ENCODE peak calls at places on chromosomes 2 and 18, in five cellular contexts. One of them, this sample, is unnamed.

GRCh38 chr18:420661-421060 is 79.8 kb downstream of the COLEC12 start:
- DNase-seq in cardiac fibroblast: no peak
- DNase-seq in tibial nerve: no peak
- DNase-seq in ovary: no peak
- DNase-seq in CD8-positive, alpha-beta T cell: no peak
- DNase-seq in this sample: no peak

GRCh38 chr2:170241731-170242130 is 63.8 kb downstream of the MYO3B start:
- DNase-seq in cardiac fibroblast: no peak
- DNase-seq in tibial nerve: no peak
- DNase-seq in ovary: no peak
- DNase-seq in CD8-positive, alpha-beta T cell: no peak
- DNase-seq in this sample: no peak

GRCh38 chr2:137769406-137769805 is 194.9 kb upstream of the HNMT start:
- DNase-seq in cardiac fibroblast: no peak
- DNase-seq in tibial nerve: no peak
- DNase-seq in ovary: no peak
- DNase-seq in CD8-positive, alpha-beta T cell: no peak
- DNase-seq in this sample: no peak

GRCh38 chr2:24403168-24403850 is 43.0 kb upstream of the ITSN2 start:
- DNase-seq in cardiac fibroblast: no peak
- DNase-seq in tibial nerve: no peak
- DNase-seq in ovary: no peak
- DNase-seq in CD8-positive, alpha-beta T cell: no peak
- DNase-seq in this sample: no peak

GRCh38 chr2:215504547-215504946 is 68.7 kb upstream of the FN1 start:
- DNase-seq in cardiac fibroblast: peak; percentile 65
- DNase-seq in tibial nerve: no peak
- DNase-seq in ovary: no peak
- DNase-seq in CD8-positive, alpha-beta T cell: no peak
- DNase-seq in this sample: no peak

GRCh38 chr2:165016772-165017411 is 61.6 kb upstream of the SLC38A11 start:
- DNase-seq in cardiac fibroblast: peak; percentile 70
- DNase-seq in tibial nerve: no peak
- DNase-seq in ovary: no peak
- DNase-seq in CD8-positive, alpha-beta T cell: no peak
- DNase-seq in this sample: no peak

GRCh38 chr2:23803275-23803964 is 123.5 kb downstream of the ATAD2B start:
- DNase-seq in cardiac fibroblast: peak; percentile 79
- DNase-seq in tibial nerve: no peak
- DNase-seq in ovary: no peak
- DNase-seq in CD8-positive, alpha-beta T cell: no peak
- DNase-seq in this sample: no peak

GRCh38 chr2:239917128-239917956 is 107.8 kb downstream of the NDUFA10 start:
- DNase-seq in cardiac fibroblast: peak; percentile 7
- DNase-seq in tibial nerve: no peak
- DNase-seq in ovary: no peak
- DNase-seq in CD8-positive, alpha-beta T cell: no peak
- DNase-seq in this sample: no peak

GRCh38 chr18:55320399-55321255 is 267.4 kb downstream of the TCF4 start:
- DNase-seq in cardiac fibroblast: peak; percentile 48
- DNase-seq in tibial nerve: no peak
- DNase-seq in ovary: no peak
- DNase-seq in CD8-positive, alpha-beta T cell: no peak
- DNase-seq in this sample: no peak

GRCh38 chr2:17303496-17303895 is 214.7 kb downstream of the RAD51AP2 start:
- DNase-seq in cardiac fibroblast: peak; percentile 13
- DNase-seq in tibial nerve: no peak
- DNase-seq in ovary: no peak
- DNase-seq in CD8-positive, alpha-beta T cell: no peak
- DNase-seq in this sample: no peak

GRCh38 chr2:152134488-152135280 is 35.8 kb upstream of the CACNB4 start:
- DNase-seq in cardiac fibroblast: peak; percentile 54
- DNase-seq in tibial nerve: no peak
- DNase-seq in ovary: no peak
- DNase-seq in CD8-positive, alpha-beta T cell: no peak
- DNase-seq in this sample: peak; percentile 9

GRCh38 chr2:6846967-6847695 is 18.6 kb downstream of the CMPK2 start:
- DNase-seq in cardiac fibroblast: no peak
- DNase-seq in tibial nerve: no peak
- DNase-seq in ovary: no peak
- DNase-seq in CD8-positive, alpha-beta T cell: no peak
- DNase-seq in this sample: no peak

GRCh38 chr2:112869258-112869842 is 32.8 kb upstream of the IL1B start:
- DNase-seq in cardiac fibroblast: peak; percentile 78
- DNase-seq in tibial nerve: peak; percentile 32
- DNase-seq in ovary: no peak
- DNase-seq in CD8-positive, alpha-beta T cell: no peak
- DNase-seq in this sample: no peak

GRCh38 chr2:193272011-193272410 is 1077.3 kb upstream of the TMEFF2 start:
- DNase-seq in cardiac fibroblast: no peak
- DNase-seq in tibial nerve: no peak
- DNase-seq in ovary: no peak
- DNase-seq in CD8-positive, alpha-beta T cell: no peak
- DNase-seq in this sample: no peak

GRCh38 chr2:219511547-219512325 is 2.5 kb upstream of the ASIC4 start:
- DNase-seq in cardiac fibroblast: no peak
- DNase-seq in tibial nerve: no peak
- DNase-seq in ovary: no peak
- DNase-seq in CD8-positive, alpha-beta T cell: no peak
- DNase-seq in this sample: no peak

GRCh38 chr2:73297151-73297559 is 3.8 kb upstream of the EGR4 start:
- DNase-seq in cardiac fibroblast: no peak
- DNase-seq in tibial nerve: no peak
- DNase-seq in ovary: no peak
- DNase-seq in CD8-positive, alpha-beta T cell: no peak
- DNase-seq in this sample: no peak

GRCh38 chr2:173631123-173631450 is 276.4 kb downstream of the CDCA7 start:
- DNase-seq in cardiac fibroblast: peak; percentile 42
- DNase-seq in tibial nerve: no peak
- DNase-seq in ovary: no peak
- DNase-seq in CD8-positive, alpha-beta T cell: no peak
- DNase-seq in this sample: no peak

GRCh38 chr2:166516712-166517303 is 22.8 kb upstream of the SCN7A start:
- DNase-seq in cardiac fibroblast: peak; percentile 51
- DNase-seq in tibial nerve: peak; percentile 64
- DNase-seq in ovary: peak; percentile 39
- DNase-seq in CD8-positive, alpha-beta T cell: no peak
- DNase-seq in this sample: no peak

GRCh38 chr18:2002178-2002577 is 569.1 kb downstream of the METTL4 start:
- DNase-seq in cardiac fibroblast: no peak
- DNase-seq in tibial nerve: no peak
- DNase-seq in ovary: no peak
- DNase-seq in CD8-positive, alpha-beta T cell: no peak
- DNase-seq in this sample: no peak

GRCh38 chr2:70645733-70646420 is 92.3 kb upstream of the TGFA start:
- DNase-seq in cardiac fibroblast: no peak
- DNase-seq in tibial nerve: no peak
- DNase-seq in ovary: no peak
- DNase-seq in CD8-positive, alpha-beta T cell: no peak
- DNase-seq in this sample: no peak

GRCh38 chr2:228369400-228370031 is 188.0 kb upstream of the SPHKAP start:
- DNase-seq in cardiac fibroblast: no peak
- DNase-seq in tibial nerve: no peak
- DNase-seq in ovary: no peak
- DNase-seq in CD8-positive, alpha-beta T cell: no peak
- DNase-seq in this sample: no peak

GRCh38 chr18:6601241-6601640 is 128.3 kb upstream of the ARHGAP28 start:
- DNase-seq in cardiac fibroblast: peak; percentile 2
- DNase-seq in tibial nerve: no peak
- DNase-seq in ovary: no peak
- DNase-seq in CD8-positive, alpha-beta T cell: no peak
- DNase-seq in this sample: no peak

GRCh38 chr2:55772309-55772980 is 78.8 kb upstream of the PNPT1 start:
- DNase-seq in cardiac fibroblast: no peak
- DNase-seq in tibial nerve: no peak
- DNase-seq in ovary: no peak
- DNase-seq in CD8-positive, alpha-beta T cell: no peak
- DNase-seq in this sample: no peak

GRCh38 chr2:209864716-209865295 is 93.2 kb downstream of the UNC80 start:
- DNase-seq in cardiac fibroblast: no peak
- DNase-seq in tibial nerve: no peak
- DNase-seq in ovary: no peak
- DNase-seq in CD8-positive, alpha-beta T cell: no peak
- DNase-seq in this sample: no peak

GRCh38 chr2:159683804-159684203 is 28.5 kb upstream of the MARCHF7 start:
- DNase-seq in cardiac fibroblast: no peak
- DNase-seq in tibial nerve: no peak
- DNase-seq in ovary: no peak
- DNase-seq in CD8-positive, alpha-beta T cell: no peak
- DNase-seq in this sample: no peak

GRCh38 chr2:148645925-148646559 is 1.5 kb downstream of the EPC2 start:
- DNase-seq in cardiac fibroblast: peak; percentile 92
- DNase-seq in tibial nerve: peak; percentile 41
- DNase-seq in ovary: no peak
- DNase-seq in CD8-positive, alpha-beta T cell: peak; percentile 61
- DNase-seq in this sample: peak; percentile 58

GRCh38 chr2:28956415-28956826 is 24.7 kb upstream of the TOGARAM2 start:
- DNase-seq in cardiac fibroblast: peak; percentile 49
- DNase-seq in tibial nerve: no peak
- DNase-seq in ovary: no peak
- DNase-seq in CD8-positive, alpha-beta T cell: peak; percentile 18
- DNase-seq in this sample: no peak

GRCh38 chr2:23221236-23221635 is 163.7 kb upstream of the KLHL29 start:
- DNase-seq in cardiac fibroblast: peak; percentile 2
- DNase-seq in tibial nerve: no peak
- DNase-seq in ovary: no peak
- DNase-seq in CD8-positive, alpha-beta T cell: no peak
- DNase-seq in this sample: no peak

GRCh38 chr2:63663013-63663864 is 74.5 kb downstream of the MDH1 start:
- DNase-seq in cardiac fibroblast: peak; percentile 20
- DNase-seq in tibial nerve: no peak
- DNase-seq in ovary: no peak
- DNase-seq in CD8-positive, alpha-beta T cell: no peak
- DNase-seq in this sample: no peak
- TF ChIP-seq CTCF in cardiac fibroblast: no peak
- TF ChIP-seq CTCF in tibial nerve: no peak
- TF ChIP-seq CTCF in ovary: no peak
- TF ChIP-seq CTCF in CD8-positive, alpha-beta T cell: no peak
- TF ChIP-seq CTCF in this sample: no peak

DNA sequence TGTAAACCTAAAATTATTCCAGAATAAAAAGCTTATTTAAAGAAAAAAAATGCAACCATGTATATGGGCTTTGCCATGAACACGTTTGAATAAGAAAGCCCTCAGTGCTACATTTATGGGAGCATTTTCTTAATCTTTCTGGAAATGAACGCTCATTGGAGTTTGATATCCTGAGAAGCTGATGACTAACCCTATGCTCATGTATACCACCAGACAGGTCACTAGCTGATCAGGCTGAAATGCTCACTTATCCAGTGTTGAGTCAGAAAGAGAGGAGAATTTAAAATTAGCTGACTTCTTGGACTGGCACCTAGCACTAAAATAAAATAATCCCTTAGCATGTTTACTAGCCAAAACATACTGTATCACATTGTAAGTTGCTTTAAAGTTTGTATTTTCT is 254.9 kb upstream of the SIX3 start:
- DNase-seq in cardiac fibroblast: peak; percentile 59
- DNase-seq in tibial nerve: no peak
- DNase-seq in ovary: no peak
- DNase-seq in CD8-positive, alpha-beta T cell: no peak
- DNase-seq in this sample: no peak
- H3K4me3 ChIP-seq in cardiac fibroblast: no peak overlapping the region
- H3K4me3 ChIP-seq in tibial nerve: no peak overlapping the region
- H3K4me3 ChIP-seq in ovary: no peak overlapping the region
- H3K4me3 ChIP-seq in CD8-positive, alpha-beta T cell: no peak overlapping the region
- H3K4me3 ChIP-seq in this sample: no peak overlapping the region

GRCh38 chr2:197357986-197358385 is 47.4 kb upstream of the ANKRD44 start:
- DNase-seq in cardiac fibroblast: no peak
- DNase-seq in tibial nerve: no peak
- DNase-seq in ovary: no peak
- DNase-seq in CD8-positive, alpha-beta T cell: no peak
- DNase-seq in this sample: no peak

GRCh38 chr2:197353393-197354168 is 43.0 kb upstream of the ANKRD44 start:
- DNase-seq in cardiac fibroblast: no peak
- DNase-seq in tibial nerve: no peak
- DNase-seq in ovary: no peak
- DNase-seq in CD8-positive, alpha-beta T cell: no peak
- DNase-seq in this sample: no peak

GRCh38 chr2:197358927-197359326 is 48.3 kb upstream of the ANKRD44 start:
- DNase-seq in cardiac fibroblast: peak; percentile 17
- DNase-seq in tibial nerve: no peak
- DNase-seq in ovary: no peak
- DNase-seq in CD8-positive, alpha-beta T cell: no peak
- DNase-seq in this sample: no peak

GRCh38 chr2:197354169-197354558 is 43.6 kb upstream of the ANKRD44 start:
- DNase-seq in cardiac fibroblast: no peak
- DNase-seq in tibial nerve: no peak
- DNase-seq in ovary: no peak
- DNase-seq in CD8-positive, alpha-beta T cell: no peak
- DNase-seq in this sample: no peak

DNA sequence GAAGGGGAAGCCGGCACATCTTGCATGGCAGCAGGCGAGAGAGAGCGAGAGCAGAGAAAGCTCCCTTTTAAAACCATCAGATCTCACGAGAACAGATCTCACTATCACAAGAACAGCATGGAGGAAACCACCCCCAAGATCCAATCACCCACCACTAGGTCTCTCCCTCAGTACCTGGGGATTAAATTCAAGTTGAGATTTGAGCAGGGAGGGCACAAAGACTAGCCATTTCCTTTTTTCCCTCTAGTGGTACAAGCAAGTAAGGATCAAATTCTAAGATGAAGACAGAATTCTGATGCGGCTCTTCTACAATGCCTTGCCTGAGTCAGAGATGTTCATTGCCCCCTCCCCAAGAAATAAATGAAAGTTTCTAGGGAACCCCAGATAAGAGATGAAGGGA is 45.6 kb upstream of the ANKRD44 start:
- DNase-seq in cardiac fibroblast: peak; percentile 25
- DNase-seq in tibial nerve: no peak
- DNase-seq in ovary: no peak
- DNase-seq in CD8-positive, alpha-beta T cell: no peak
- DNase-seq in this sample: no peak
- TF ChIP-seq CTCF in cardiac fibroblast: peak; percentile 45
- TF ChIP-seq CTCF in tibial nerve: no peak
- TF ChIP-seq CTCF in ovary: no peak
- TF ChIP-seq CTCF in CD8-positive, alpha-beta T cell: peak; percentile 50
- TF ChIP-seq CTCF in this sample: peak; percentile 42

DNA sequence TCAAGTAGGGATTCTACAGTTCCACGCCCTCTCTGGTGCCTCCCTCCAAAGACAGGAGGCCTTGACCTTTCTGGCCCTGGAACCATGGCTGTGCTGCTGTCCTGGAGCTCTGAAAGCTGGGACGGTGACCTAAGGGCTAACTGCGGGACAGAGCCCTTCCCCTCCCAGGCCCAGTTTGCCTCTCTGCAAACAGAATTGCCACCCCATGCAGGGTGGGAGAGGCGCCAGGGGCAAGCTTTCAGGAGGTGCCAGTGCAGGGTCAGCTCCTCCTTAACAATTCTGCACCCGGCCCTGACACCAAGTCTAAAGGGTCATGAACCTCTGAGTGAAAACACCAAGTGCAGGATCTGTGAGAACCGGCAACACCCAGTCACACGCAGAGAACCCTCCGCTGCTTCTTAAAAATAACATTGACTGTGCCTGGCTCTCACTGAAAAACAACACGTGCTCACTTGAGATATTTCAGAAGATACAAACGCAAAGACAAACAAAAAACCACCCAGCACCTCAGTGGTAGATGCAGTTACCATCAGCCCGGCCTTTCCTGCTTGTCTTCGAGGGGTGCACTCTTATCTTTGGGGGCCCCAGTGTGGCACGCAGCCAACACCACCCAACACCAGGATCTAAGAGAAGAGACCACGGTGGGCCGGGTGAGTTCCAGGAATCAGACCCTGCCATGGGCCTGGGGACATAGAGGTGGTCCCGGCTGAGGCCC is 1.1 kb upstream of the SNED1 start:
- DNase-seq in cardiac fibroblast: peak; percentile 67
- DNase-seq in tibial nerve: peak; percentile 66
- DNase-seq in ovary: no peak
- DNase-seq in CD8-positive, alpha-beta T cell: peak; percentile 31
- DNase-seq in this sample: no peak
- H3K4me3 ChIP-seq in cardiac fibroblast: no peak overlapping the region
- H3K4me3 ChIP-seq in tibial nerve: peak overlapping the region; percentile 76
- H3K4me3 ChIP-seq in ovary: peak overlapping the region; percentile 53
- H3K4me3 ChIP-seq in CD8-positive, alpha-beta T cell: peak overlapping the region; percentile 57
- H3K4me3 ChIP-seq in this sample: no peak overlapping the region

This sample was measured in GM06990.